ENCODE peak calls at places on chromosome 2, in four cellular contexts. One of them, this sample, is unnamed.

GRCh38 chr2:109239720-109240119 is 110.7 kb downstream of the SH3RF3 start:
- DNase-seq in stimulated activated CD4-positive, alpha-beta T cell treated with anti-CD3 and anti-CD28 coated beads, TNF-alpha, amount 100 ng/mL, for 1 hour: no peak
- DNase-seq in activated CD4-positive, alpha-beta T cell treated with anti-CD3 and anti-CD28 coated beads for 36 hours: no peak
- DNase-seq in T1000: peak; percentile 21
- DNase-seq in this sample: no peak

GRCh38 chr2:207926133-207927076 is 98.9 kb downstream of the PLEKHM3 start:
- DNase-seq in stimulated activated CD4-positive, alpha-beta T cell treated with anti-CD3 and anti-CD28 coated beads, TNF-alpha, amount 100 ng/mL, for 1 hour: no peak
- DNase-seq in activated CD4-positive, alpha-beta T cell treated with anti-CD3 and anti-CD28 coated beads for 36 hours: no peak
- DNase-seq in T1000: no peak
- DNase-seq in this sample: no peak

GRCh38 chr2:236350426-236350825 is 86.2 kb upstream of the ASB18 start:
- DNase-seq in stimulated activated CD4-positive, alpha-beta T cell treated with anti-CD3 and anti-CD28 coated beads, TNF-alpha, amount 100 ng/mL, for 1 hour: no peak
- DNase-seq in activated CD4-positive, alpha-beta T cell treated with anti-CD3 and anti-CD28 coated beads for 36 hours: no peak
- DNase-seq in T1000: no peak
- DNase-seq in this sample: no peak

GRCh38 chr2:178006710-178007109 is 65.9 kb downstream of the PDE11A start:
- DNase-seq in stimulated activated CD4-positive, alpha-beta T cell treated with anti-CD3 and anti-CD28 coated beads, TNF-alpha, amount 100 ng/mL, for 1 hour: no peak
- DNase-seq in activated CD4-positive, alpha-beta T cell treated with anti-CD3 and anti-CD28 coated beads for 36 hours: no peak
- DNase-seq in T1000: no peak
- DNase-seq in this sample: no peak

GRCh38 chr2:65663831-65664407 is 231.5 kb upstream of the SPRED2 start:
- DNase-seq in stimulated activated CD4-positive, alpha-beta T cell treated with anti-CD3 and anti-CD28 coated beads, TNF-alpha, amount 100 ng/mL, for 1 hour: no peak
- DNase-seq in activated CD4-positive, alpha-beta T cell treated with anti-CD3 and anti-CD28 coated beads for 36 hours: no peak
- DNase-seq in T1000: no peak
- DNase-seq in this sample: no peak

GRCh38 chr2:63270717-63271116 is 220.1 kb downstream of the OTX1 start:
- DNase-seq in stimulated activated CD4-positive, alpha-beta T cell treated with anti-CD3 and anti-CD28 coated beads, TNF-alpha, amount 100 ng/mL, for 1 hour: no peak
- DNase-seq in activated CD4-positive, alpha-beta T cell treated with anti-CD3 and anti-CD28 coated beads for 36 hours: no peak
- DNase-seq in T1000: no peak
- DNase-seq in this sample: no peak

GRCh38 chr2:236557894-236558532 is 11.6 kb upstream of the ACKR3 start:
- DNase-seq in stimulated activated CD4-positive, alpha-beta T cell treated with anti-CD3 and anti-CD28 coated beads, TNF-alpha, amount 100 ng/mL, for 1 hour: no peak
- DNase-seq in activated CD4-positive, alpha-beta T cell treated with anti-CD3 and anti-CD28 coated beads for 36 hours: no peak
- DNase-seq in T1000: no peak
- DNase-seq in this sample: no peak

GRCh38 chr2:317501-318424 is 29.9 kb upstream of the ALKAL2 start:
- DNase-seq in stimulated activated CD4-positive, alpha-beta T cell treated with anti-CD3 and anti-CD28 coated beads, TNF-alpha, amount 100 ng/mL, for 1 hour: no peak
- DNase-seq in activated CD4-positive, alpha-beta T cell treated with anti-CD3 and anti-CD28 coated beads for 36 hours: peak; percentile 63
- DNase-seq in T1000: no peak
- DNase-seq in this sample: no peak

GRCh38 chr2:25362564-25363145 is 20.9 kb upstream of the DNMT3A start:
- DNase-seq in stimulated activated CD4-positive, alpha-beta T cell treated with anti-CD3 and anti-CD28 coated beads, TNF-alpha, amount 100 ng/mL, for 1 hour: no peak
- DNase-seq in activated CD4-positive, alpha-beta T cell treated with anti-CD3 and anti-CD28 coated beads for 36 hours: peak; percentile 81
- DNase-seq in T1000: no peak
- DNase-seq in this sample: peak; percentile 49

GRCh38 chr2:198587726-198588125 is 783.3 kb downstream of the PLCL1 start:
- DNase-seq in stimulated activated CD4-positive, alpha-beta T cell treated with anti-CD3 and anti-CD28 coated beads, TNF-alpha, amount 100 ng/mL, for 1 hour: no peak
- DNase-seq in activated CD4-positive, alpha-beta T cell treated with anti-CD3 and anti-CD28 coated beads for 36 hours: no peak
- DNase-seq in T1000: no peak
- DNase-seq in this sample: no peak

GRCh38 chr2:128270306-128271185 is 48.1 kb downstream of the HS6ST1 start:
- DNase-seq in stimulated activated CD4-positive, alpha-beta T cell treated with anti-CD3 and anti-CD28 coated beads, TNF-alpha, amount 100 ng/mL, for 1 hour: no peak
- DNase-seq in activated CD4-positive, alpha-beta T cell treated with anti-CD3 and anti-CD28 coated beads for 36 hours: peak; percentile 2
- DNase-seq in T1000: no peak
- DNase-seq in this sample: no peak

GRCh38 chr2:195984951-195985726 is 83.5 kb downstream of the DNAH7 start:
- DNase-seq in stimulated activated CD4-positive, alpha-beta T cell treated with anti-CD3 and anti-CD28 coated beads, TNF-alpha, amount 100 ng/mL, for 1 hour: no peak
- DNase-seq in activated CD4-positive, alpha-beta T cell treated with anti-CD3 and anti-CD28 coated beads for 36 hours: no peak
- DNase-seq in T1000: no peak
- DNase-seq in this sample: no peak

GRCh38 chr2:100755441-100755840 is 64.5 kb upstream of the NPAS2 start:
- DNase-seq in stimulated activated CD4-positive, alpha-beta T cell treated with anti-CD3 and anti-CD28 coated beads, TNF-alpha, amount 100 ng/mL, for 1 hour: no peak
- DNase-seq in activated CD4-positive, alpha-beta T cell treated with anti-CD3 and anti-CD28 coated beads for 36 hours: no peak
- DNase-seq in T1000: no peak
- DNase-seq in this sample: no peak

GRCh38 chr2:46320141-46320567 is 22.9 kb downstream of the EPAS1 start:
- DNase-seq in stimulated activated CD4-positive, alpha-beta T cell treated with anti-CD3 and anti-CD28 coated beads, TNF-alpha, amount 100 ng/mL, for 1 hour: no peak
- DNase-seq in activated CD4-positive, alpha-beta T cell treated with anti-CD3 and anti-CD28 coated beads for 36 hours: no peak
- DNase-seq in T1000: no peak
- DNase-seq in this sample: no peak

GRCh38 chr2:152513681-152514080 is 178.7 kb downstream of the FMNL2 start:
- DNase-seq in stimulated activated CD4-positive, alpha-beta T cell treated with anti-CD3 and anti-CD28 coated beads, TNF-alpha, amount 100 ng/mL, for 1 hour: no peak
- DNase-seq in activated CD4-positive, alpha-beta T cell treated with anti-CD3 and anti-CD28 coated beads for 36 hours: no peak
- DNase-seq in T1000: peak; percentile 41
- DNase-seq in this sample: no peak

GRCh38 chr2:217293046-217293445 is 433.2 kb upstream of the TNP1 start:
- DNase-seq in stimulated activated CD4-positive, alpha-beta T cell treated with anti-CD3 and anti-CD28 coated beads, TNF-alpha, amount 100 ng/mL, for 1 hour: no peak
- DNase-seq in activated CD4-positive, alpha-beta T cell treated with anti-CD3 and anti-CD28 coated beads for 36 hours: peak; percentile 12
- DNase-seq in T1000: no peak
- DNase-seq in this sample: no peak

GRCh38 chr2:200939832-200940231 is 23.6 kb downstream of the ORC2 start:
- DNase-seq in stimulated activated CD4-positive, alpha-beta T cell treated with anti-CD3 and anti-CD28 coated beads, TNF-alpha, amount 100 ng/mL, for 1 hour: no peak
- DNase-seq in activated CD4-positive, alpha-beta T cell treated with anti-CD3 and anti-CD28 coated beads for 36 hours: no peak
- DNase-seq in T1000: no peak
- DNase-seq in this sample: no peak

GRCh38 chr2:196486145-196486544 is 153.4 kb upstream of the CCDC150 start:
- DNase-seq in stimulated activated CD4-positive, alpha-beta T cell treated with anti-CD3 and anti-CD28 coated beads, TNF-alpha, amount 100 ng/mL, for 1 hour: no peak
- DNase-seq in activated CD4-positive, alpha-beta T cell treated with anti-CD3 and anti-CD28 coated beads for 36 hours: no peak
- DNase-seq in T1000: no peak
- DNase-seq in this sample: no peak

GRCh38 chr2:121774216-121774615 is 18.8 kb downstream of the TSN start:
- DNase-seq in stimulated activated CD4-positive, alpha-beta T cell treated with anti-CD3 and anti-CD28 coated beads, TNF-alpha, amount 100 ng/mL, for 1 hour: no peak
- DNase-seq in activated CD4-positive, alpha-beta T cell treated with anti-CD3 and anti-CD28 coated beads for 36 hours: no peak
- DNase-seq in T1000: no peak
- DNase-seq in this sample: no peak

GRCh38 chr2:46029332-46029811 is 267.8 kb upstream of the EPAS1 start:
- DNase-seq in stimulated activated CD4-positive, alpha-beta T cell treated with anti-CD3 and anti-CD28 coated beads, TNF-alpha, amount 100 ng/mL, for 1 hour: no peak
- DNase-seq in activated CD4-positive, alpha-beta T cell treated with anti-CD3 and anti-CD28 coated beads for 36 hours: no peak
- DNase-seq in T1000: no peak
- DNase-seq in this sample: no peak

GRCh38 chr2:147464737-147465437 is 379.9 kb upstream of the ACVR2A start:
- DNase-seq in stimulated activated CD4-positive, alpha-beta T cell treated with anti-CD3 and anti-CD28 coated beads, TNF-alpha, amount 100 ng/mL, for 1 hour: no peak
- DNase-seq in activated CD4-positive, alpha-beta T cell treated with anti-CD3 and anti-CD28 coated beads for 36 hours: no peak
- DNase-seq in T1000: no peak
- DNase-seq in this sample: no peak

GRCh38 chr2:176650101-176650500 is 380.9 kb downstream of the MTX2 start:
- DNase-seq in stimulated activated CD4-positive, alpha-beta T cell treated with anti-CD3 and anti-CD28 coated beads, TNF-alpha, amount 100 ng/mL, for 1 hour: no peak
- DNase-seq in activated CD4-positive, alpha-beta T cell treated with anti-CD3 and anti-CD28 coated beads for 36 hours: no peak
- DNase-seq in T1000: no peak
- DNase-seq in this sample: no peak

GRCh38 chr2:8539743-8540551 is 141.9 kb upstream of the ID2 start:
- DNase-seq in stimulated activated CD4-positive, alpha-beta T cell treated with anti-CD3 and anti-CD28 coated beads, TNF-alpha, amount 100 ng/mL, for 1 hour: no peak
- DNase-seq in activated CD4-positive, alpha-beta T cell treated with anti-CD3 and anti-CD28 coated beads for 36 hours: no peak
- DNase-seq in T1000: no peak
- DNase-seq in this sample: peak; percentile 52

GRCh38 chr2:215436705-215437570 is 1.1 kb upstream of the FN1 start:
- DNase-seq in stimulated activated CD4-positive, alpha-beta T cell treated with anti-CD3 and anti-CD28 coated beads, TNF-alpha, amount 100 ng/mL, for 1 hour: no peak
- DNase-seq in activated CD4-positive, alpha-beta T cell treated with anti-CD3 and anti-CD28 coated beads for 36 hours: peak; percentile 14
- DNase-seq in T1000: no peak
- DNase-seq in this sample: no peak

GRCh38 chr2:3789246-3789645 is 85.9 kb downstream of the DCDC2C start:
- DNase-seq in stimulated activated CD4-positive, alpha-beta T cell treated with anti-CD3 and anti-CD28 coated beads, TNF-alpha, amount 100 ng/mL, for 1 hour: no peak
- DNase-seq in activated CD4-positive, alpha-beta T cell treated with anti-CD3 and anti-CD28 coated beads for 36 hours: no peak
- DNase-seq in T1000: no peak
- DNase-seq in this sample: no peak

GRCh38 chr2:173076557-173077345 is 1.1 kb downstream of the MAP3K20 start:
- DNase-seq in stimulated activated CD4-positive, alpha-beta T cell treated with anti-CD3 and anti-CD28 coated beads, TNF-alpha, amount 100 ng/mL, for 1 hour: no peak
- DNase-seq in activated CD4-positive, alpha-beta T cell treated with anti-CD3 and anti-CD28 coated beads for 36 hours: peak; percentile 51
- DNase-seq in T1000: peak; percentile 41
- DNase-seq in this sample: peak; percentile 19

GRCh38 chr2:179560257-179560735 is 295.7 kb upstream of the SESTD1 start:
- DNase-seq in stimulated activated CD4-positive, alpha-beta T cell treated with anti-CD3 and anti-CD28 coated beads, TNF-alpha, amount 100 ng/mL, for 1 hour: no peak
- DNase-seq in activated CD4-positive, alpha-beta T cell treated with anti-CD3 and anti-CD28 coated beads for 36 hours: no peak
- DNase-seq in T1000: no peak
- DNase-seq in this sample: no peak